ENCODE peak calls at places on chromosomes 16 and 17, in nine cellular contexts. H, T, D, P, X, Q, A, I and U are unnamed samples.

GRCh38 chr17:63480826-63481487 is 4.1 kb downstream of the ACE start:
- DNase-seq in X (no peak), A (no peak), H (no peak), T (no peak), I (no peak), D (no peak), Q (no peak), P (peak; percentile 97), U (no peak)

GRCh38 chr17:68790481-68790880 is 164.7 kb downstream of the ABCA8 start:
- DNase-seq in X (no peak), I (no peak), Q (no peak), H (peak; percentile 35), D (no peak), P (no peak), T (no peak), A (no peak), U (no peak)

GRCh38 chr17:36736201-36737156 is 135.1 kb downstream of the MRM1 start:
- DNase-seq in D (no peak), Q (no peak), A (no peak), T (no peak), I (no peak), P (no peak), H (no peak), X (no peak), U (no peak)

GRCh38 chr16:30557397-30557949 is 701 bp downstream of the ZNF764 start:
- DNase-seq in P (no peak), H (no peak), X (no peak), I (no peak), Q (no peak), D (no peak), A (no peak), T (no peak), U (no peak)

GRCh38 chr16:65672960-65673359 is 551.1 kb upstream of the CDH11 start:
- DNase-seq in H (no peak), X (no peak), I (no peak), T (peak; percentile 57), Q (no peak), D (no peak), P (no peak), A (no peak), U (no peak)

GRCh38 chr17:40561294-40561870 is 3.9 kb downstream of the CCR7 start:
- DNase-seq in P (no peak), A (no peak), X (no peak), I (no peak), H (no peak), Q (no peak), D (no peak), T (no peak), U (no peak)

GRCh38 chr16:29761882-29762281 is 16.1 kb upstream of the C16orf54 start:
- DNase-seq in P (no peak), Q (no peak), H (no peak), A (no peak), D (no peak), T (no peak), X (no peak), I (no peak), U (no peak)

GRCh38 chr17:40000161-40000560 is 15.1 kb upstream of the CSF3 start:
- DNase-seq in T (no peak), Q (no peak), H (no peak), P (no peak), X (no peak), I (no peak), D (no peak), A (no peak), U (no peak)

GRCh38 chr16:86836503-86837125 is 258.3 kb downstream of the FOXL1 start:
- DNase-seq in H (peak; percentile 90), Q (no peak), D (no peak), A (peak; percentile 87), X (no peak), T (peak; percentile 51), P (no peak), I (peak; percentile 30), U (no peak)

GRCh38 chr16:67278773-67279295 is 498 bp upstream of the PLEKHG4 start:
- DNase-seq in X (no peak), T (no peak), H (no peak), Q (no peak), D (no peak), I (no peak), P (peak; percentile 34), A (no peak), U (no peak)
- TF ChIP-seq CTCF in X (peak; percentile 40), T (peak; percentile 52), H (peak; percentile 43), Q (no peak), D (no peak), I (peak; percentile 32), P (peak; percentile 12), A (no peak), U (no peak)

GRCh38 chr17:81303385-81303784 is 8.3 kb upstream of the SLC38A10 start:
- DNase-seq in Q (no peak), H (no peak), D (no peak), X (no peak), T (no peak), A (no peak), P (no peak), I (no peak), U (no peak)

GRCh38 chr17:81304196-81305015 is 9.3 kb upstream of the SLC38A10 start:
- DNase-seq in P (no peak), A (no peak), I (no peak), D (no peak), Q (no peak), H (no peak), X (no peak), T (no peak), U (no peak)

GRCh38 chr17:81302324-81302723 is 7.2 kb upstream of the SLC38A10 start:
- DNase-seq in Q (no peak), I (no peak), H (no peak), T (no peak), D (no peak), P (no peak), X (no peak), A (no peak), U (no peak)

GRCh38 chr17:81301195-81302144 is 6.4 kb upstream of the SLC38A10 start:
- DNase-seq in T (no peak), H (no peak), D (no peak), A (no peak), P (no peak), I (no peak), X (no peak), Q (no peak), U (no peak)

DNA sequence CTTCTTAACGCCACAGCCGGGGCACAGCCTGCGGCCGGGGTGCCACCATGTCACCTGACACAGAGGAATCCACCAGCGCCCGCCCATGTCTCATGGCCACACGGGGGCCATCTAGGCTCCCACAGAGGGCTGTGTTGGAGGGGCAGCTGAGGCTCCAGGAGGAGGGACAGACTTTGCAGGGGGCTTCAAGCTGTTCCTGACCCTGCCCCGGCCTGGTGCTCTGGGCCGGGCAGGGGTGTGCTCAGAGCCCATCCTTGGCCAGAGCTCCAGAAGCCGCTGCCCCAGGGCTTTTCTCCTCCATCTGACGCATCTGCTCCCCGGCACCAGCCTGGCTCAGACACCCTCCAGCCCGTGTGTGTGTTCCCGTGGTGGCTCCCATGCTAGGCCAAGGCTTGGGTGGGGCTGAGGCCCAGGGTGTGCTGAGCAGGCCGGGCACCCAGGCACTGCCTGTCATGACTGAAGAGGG is 7.8 kb upstream of the SLC38A10 start:
- DNase-seq in I (no peak), Q (no peak), T (no peak), D (peak; percentile 54), A (no peak), H (no peak), P (peak; percentile 69), X (no peak), U (no peak)
- TF ChIP-seq CTCF in I (no peak), Q (no peak), T (no peak), D (peak; percentile 10), A (peak; percentile 4), H (no peak), P (peak; percentile 39), X (no peak), U (no peak)

GRCh38 chr17:71438631-71439146 is 682.1 kb upstream of the SOX9 start:
- DNase-seq in Q (peak; percentile 18), H (peak; percentile 96), P (peak; percentile 54), A (peak; percentile 90), T (peak; percentile 97), D (no peak), I (peak; percentile 86), X (peak; percentile 98), U (no peak)
- TF ChIP-seq CTCF in Q (no peak), H (no peak), P (peak; percentile 26), A (no peak), T (peak; percentile 40), D (no peak), I (no peak), X (no peak), U (no peak)

GRCh38 chr16:48829361-48829760 is 219.4 kb upstream of the N4BP1 start:
- DNase-seq in D (no peak), I (no peak), P (no peak), A (no peak), Q (no peak), H (no peak), X (no peak), T (no peak), U (no peak)

GRCh38 chr16:48829911-48830310 is 219.9 kb upstream of the N4BP1 start:
- DNase-seq in A (no peak), P (no peak), Q (no peak), H (no peak), T (no peak), I (no peak), D (no peak), X (no peak), U (no peak)

GRCh38 chr16:48834576-48834975 is 224.6 kb upstream of the N4BP1 start:
- DNase-seq in P (no peak), H (no peak), D (no peak), X (no peak), Q (no peak), T (no peak), A (no peak), I (no peak), U (no peak)

GRCh38 chr16:48833461-48833860 is 223.5 kb upstream of the N4BP1 start:
- DNase-seq in I (no peak), Q (no peak), H (no peak), A (no peak), D (no peak), P (no peak), T (no peak), X (no peak), U (no peak)

GRCh38 chr16:48831081-48831722 is 221.2 kb upstream of the N4BP1 start:
- DNase-seq in Q (no peak), X (no peak), I (no peak), P (no peak), T (peak; percentile 35), H (no peak), A (no peak), D (peak; percentile 21), U (no peak)
- TF ChIP-seq CTCF in Q (no peak), X (peak; percentile 15), I (peak; percentile 16), P (peak; percentile 7), T (peak; percentile 27), H (no peak), A (no peak), D (peak; percentile 51), U (peak; percentile 61)

GRCh38 chr17:74935048-74935447 is 650 bp upstream of the OTOP3 start:
- DNase-seq in P (no peak), Q (no peak), T (no peak), X (no peak), D (no peak), I (no peak), H (no peak), A (no peak), U (no peak)
- TF ChIP-seq CTCF in P (no peak), Q (no peak), T (no peak), X (no peak), D (no peak), I (no peak), H (no peak), A (no peak), U (no peak)

GRCh38 chr17:57085448-57086068 is 512 bp downstream of the AKAP1 start:
- DNase-seq in D (peak; percentile 70), P (peak; percentile 74), X (no peak), Q (peak; percentile 54), T (peak; percentile 62), I (no peak), A (no peak), H (peak; percentile 37), U (peak; percentile 69)
- TF ChIP-seq CTCF in D (no peak), P (no peak), X (peak; percentile 30), Q (peak; percentile 30), T (peak; percentile 43), I (peak; percentile 13), A (peak; percentile 59), H (peak; percentile 36), U (no peak)